ENCODE peak calls at places on chromosome 12, in five cellular contexts. W is uterus, Y is body of pancreas, B is ovary, Z is A549. N is an unnamed sample.

GRCh38 chr12:57223191-57224165 is 6.0 kb upstream of the SHMT2 start:
- DNase-seq in W (no peak), Y (no peak), B (no peak), Z (no peak), N (no peak)

GRCh38 chr12:19402211-19402610 is 37.1 kb upstream of the AEBP2 start:
- DNase-seq in W (no peak), Y (no peak), B (no peak), Z (no peak), N (no peak)

GRCh38 chr12:98997-99396 is 32.4 kb downstream of the IQSEC3 start:
- DNase-seq in W (no peak), Y (no peak), B (no peak), Z (no peak), N (no peak)

GRCh38 chr12:164207-164606 is 49.8 kb downstream of the SLC6A12 start:
- DNase-seq in W (no peak), Y (no peak), B (no peak), Z (no peak), N (no peak)

GRCh38 chr12:106183735-106184134 is 45.0 kb upstream of the NUAK1 start:
- DNase-seq in W (no peak), Y (no peak), B (no peak), Z (no peak), N (no peak)

GRCh38 chr12:9405861-9406563 is 197.8 kb upstream of the PZP start:
- DNase-seq in W (no peak), Y (no peak), B (no peak), Z (no peak), N (no peak)

GRCh38 chr12:57479376-57480115 is at the start of gene ARHGAP9:
- DNase-seq in W (no peak), Y (no peak), B (no peak), Z (no peak), N (no peak)

GRCh38 chr12:24630446-24630845 is 318.5 kb downstream of the BCAT1 start:
- DNase-seq in W (no peak), Y (no peak), B (no peak), Z (no peak), N (no peak)

GRCh38 chr12:28189774-28190320 is 409 bp upstream of the CCDC91 start:
- DNase-seq in W (no peak), Y (no peak), B (peak), Z (no peak), N (no peak)

GRCh38 chr12:109793826-109794501 is 39.2 kb downstream of the TRPV4 start:
- DNase-seq in W (no peak), Y (no peak), B (no peak), Z (no peak), N (no peak)

GRCh38 chr12:102618197-102618897 is 138.0 kb upstream of the IGF1 start:
- DNase-seq in W (no peak), Y (peak), B (no peak), Z (no peak), N (no peak)

GRCh38 chr12:3097186-3097804 is 20.1 kb downstream of the TSPAN9 start:
- DNase-seq in W (peak), Y (peak), B (peak), Z (no peak), N (no peak)

GRCh38 chr12:53096089-53096741 is 1.3 kb upstream of the IGFBP6 start:
- DNase-seq in W (peak), Y (peak), B (peak), Z (no peak), N (no peak)

GRCh38 chr12:80230068-80230467 is 130.7 kb downstream of the OTOGL start:
- DNase-seq in W (no peak), Y (no peak), B (no peak), Z (no peak), N (no peak)

GRCh38 chr12:115440438-115440837 is 756.5 kb upstream of the TBX3 start:
- DNase-seq in W (peak), Y (no peak), B (no peak), Z (peak), N (no peak)

GRCh38 chr12:108367436-108367835 is 28.3 kb upstream of the CMKLR1 start:
- DNase-seq in W (no peak), Y (peak), B (no peak), Z (no peak), N (no peak)

GRCh38 chr12:54565658-54566552 is 16.5 kb downstream of the PDE1B start:
- DNase-seq in W (no peak), Y (no peak), B (no peak), Z (no peak), N (no peak)

GRCh38 chr12:11885261-11886038 is 185.3 kb upstream of the BCL2L14 start:
- DNase-seq in W (no peak), Y (peak), B (no peak), Z (peak), N (no peak)

GRCh38 chr12:106226884-106227640 is 20.8 kb downstream of the CKAP4 start:
- DNase-seq in W (peak), Y (peak), B (no peak), Z (peak), N (no peak)

GRCh38 chr12:46982629-46983392 is 96.6 kb upstream of the PCED1B start:
- DNase-seq in W (no peak), Y (no peak), B (no peak), Z (no peak), N (no peak)

GRCh38 chr12:208813-209212 is 5.1 kb downstream of the SLC6A12 start:
- DNase-seq in W (no peak), Y (no peak), B (no peak), Z (no peak), N (no peak)

GRCh38 chr12:88600272-88600671 is 20.0 kb upstream of the KITLG start:
- DNase-seq in W (no peak), Y (no peak), B (no peak), Z (peak), N (no peak)

GRCh38 chr12:94149781-94150482 is 1.6 kb downstream of the PLXNC1 start:
- DNase-seq in W (peak), Y (peak), B (peak), Z (peak), N (no peak)

GRCh38 chr12:65943388-65944137 is 119.3 kb downstream of the HMGA2 start:
- DNase-seq in W (no peak), Y (no peak), B (no peak), Z (no peak), N (no peak)
- TF ChIP-seq CTCF in W (no peak), Y (no peak), B (no peak), Z (no peak), N (no peak)

GRCh38 chr12:120726510-120726793 is 826 bp downstream of the ACADS start:
- DNase-seq in W (no peak), Y (no peak), B (no peak), Z (no peak), N (no peak)

GRCh38 chr12:120725151-120725658 is 421 bp upstream of the ACADS start:
- DNase-seq in W (no peak), Y (no peak), B (no peak), Z (no peak), N (no peak)

GRCh38 chr12:120726961-120727360 is 1.3 kb downstream of the ACADS start:
- DNase-seq in W (no peak), Y (no peak), B (no peak), Z (no peak), N (no peak)

GRCh38 chr12:120724720-120725119 is 906 bp upstream of the ACADS start:
- DNase-seq in W (no peak), Y (no peak), B (no peak), Z (no peak), N (no peak)

DNA sequence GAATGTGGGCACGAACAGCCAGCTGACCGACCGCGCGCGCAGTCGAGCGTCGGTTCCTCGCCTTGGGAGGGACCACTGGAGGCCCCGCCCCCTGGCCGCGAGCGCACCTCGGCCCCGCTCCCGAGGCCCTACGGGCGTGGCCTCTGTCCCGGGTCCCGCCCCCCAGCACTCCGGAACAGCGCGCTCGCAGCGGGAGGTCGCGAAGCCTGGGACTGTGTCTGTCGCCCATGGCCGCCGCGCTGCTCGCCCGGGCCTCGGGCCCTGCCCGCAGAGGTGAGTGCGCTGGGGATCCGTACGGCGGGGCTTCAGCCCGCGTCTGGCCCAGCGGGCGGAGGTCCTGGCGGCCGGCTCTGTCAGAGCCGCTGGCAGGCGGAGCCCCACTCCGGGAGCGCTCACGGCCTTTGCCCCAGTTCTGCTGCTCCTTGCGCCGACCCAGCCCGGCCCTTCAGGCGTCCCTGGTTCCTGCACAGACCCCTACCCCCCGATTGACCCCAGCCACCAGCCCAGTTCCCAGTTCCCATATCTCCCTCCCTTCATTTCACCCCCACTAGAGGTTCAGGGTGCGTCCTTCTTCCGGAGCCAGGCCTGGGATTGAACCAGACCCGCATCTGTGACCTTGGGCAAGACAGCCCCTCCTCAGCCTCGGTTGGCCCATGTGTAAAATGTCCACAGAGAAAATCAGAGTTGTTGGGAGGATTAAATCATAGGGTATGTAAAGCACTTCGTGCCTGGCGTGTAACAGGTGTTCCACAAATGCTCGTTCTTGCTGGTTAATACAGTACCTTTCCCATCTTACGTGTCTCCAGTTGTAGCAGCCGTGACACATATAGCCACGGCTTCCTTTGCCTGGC is at the start of gene ACADS:
- DNase-seq in W (peak), Y (peak), B (peak), Z (peak), N (peak)
- TF ChIP-seq POLR2A in W (peak), Y (peak), B (peak), Z (peak), N (peak)

GRCh38 chr12:17640615-17641014 is 449.4 kb downstream of the RERGL start:
- DNase-seq in W (no peak), Y (no peak), B (no peak), Z (no peak), N (no peak)

GRCh38 chr12:17642340-17642650 is 447.7 kb downstream of the RERGL start:
- DNase-seq in W (no peak), Y (no peak), B (no peak), Z (no peak), N (no peak)
- TF ChIP-seq CTCF in W (no peak), Y (no peak), B (no peak), Z (no peak), N (no peak)

DNA sequence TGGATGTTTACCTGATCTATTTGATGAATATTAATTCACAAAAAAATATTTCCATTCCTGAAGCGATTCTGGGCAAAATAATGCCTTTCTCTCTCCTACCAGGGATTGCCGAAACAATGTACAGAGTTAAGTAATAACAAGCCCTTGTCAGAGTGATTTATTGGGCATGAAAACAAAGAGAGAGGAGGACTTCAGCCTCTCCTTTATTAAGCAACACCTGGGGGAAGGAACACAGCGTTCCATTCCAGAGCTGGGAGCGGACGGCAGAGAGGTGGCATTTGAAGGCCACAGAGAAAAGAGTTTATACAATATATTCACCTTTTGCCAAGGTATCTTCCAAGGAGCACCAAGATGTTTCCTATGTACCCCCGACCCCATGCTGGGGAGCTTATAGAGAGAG is 165.8 kb downstream of the KSR2 start:
- DNase-seq in W (no peak), Y (peak), B (no peak), Z (peak), N (no peak)
- TF ChIP-seq POLR2A in W (no peak), Y (no peak), B (no peak), Z (no peak), N (no peak)

GRCh38 chr12:77914089-77914488 is 83.4 kb downstream of the NAV3 start:
- DNase-seq in W (no peak), Y (no peak), B (no peak), Z (peak), N (no peak)
- TF ChIP-seq CTCF in W (no peak), Y (peak), B (no peak), Z (no peak), N (no peak)

GRCh38 chr12:1595690-1596347 is 1.4 kb upstream of the FBXL14 start:
- DNase-seq in W (no peak), Y (no peak), B (no peak), Z (no peak), N (no peak)
- TF ChIP-seq POLR2A in W (no peak), Y (no peak), B (no peak), Z (no peak), N (no peak)